ENCODE peak calls at places on chromosome 1, in four cellular contexts. Z is foreskin fibroblast, A is IMR-90, O is A549. X is an unnamed sample.

GRCh38 chr1:244836135-244836521 is 670 bp downstream of the COX20 start:
- DNase-seq in Z (peak), A (peak), O (peak), X (peak)

GRCh38 chr1:28308750-28309149 is 20.1 kb upstream of the MED18 start:
- DNase-seq in Z (no peak), A (no peak), O (no peak), X (no peak)

GRCh38 chr1:151056574-151056973 is 2.8 kb downstream of the CDC42SE1 start:
- DNase-seq in Z (no peak), A (no peak), O (no peak), X (no peak)

GRCh38 chr1:35763211-35763610 is 6.6 kb downstream of the CLSPN start:
- DNase-seq in Z (no peak), A (peak), O (no peak), X (no peak)

GRCh38 chr1:92736395-92736794 is 48.5 kb downstream of the EVI5 start:
- DNase-seq in Z (no peak), A (peak), O (no peak), X (no peak)

GRCh38 chr1:147292012-147292411 is 49.5 kb downstream of the CHD1L start:
- DNase-seq in Z (peak), A (peak), O (no peak), X (no peak)

GRCh38 chr1:61184035-61184713 is 101.8 kb downstream of the NFIA start:
- DNase-seq in Z (peak), A (peak), O (peak), X (no peak)

GRCh38 chr1:38013027-38013588 is 574 bp downstream of the UTP11 start:
- DNase-seq in Z (peak), A (peak), O (no peak), X (no peak)

GRCh38 chr1:53547321-53547720 is 88.1 kb downstream of the DMRTB1 start:
- DNase-seq in Z (no peak), A (no peak), O (no peak), X (no peak)

GRCh38 chr1:99645699-99646531 is at the start of gene PALMD:
- DNase-seq in Z (peak), A (peak), O (peak), X (no peak)

GRCh38 chr1:26541816-26542711 is 12.5 kb downstream of the RPS6KA1 start:
- DNase-seq in Z (peak), A (peak), O (peak), X (no peak)

GRCh38 chr1:192958871-192959270 is 100.3 kb downstream of the UCHL5 start:
- DNase-seq in Z (peak), A (peak), O (no peak), X (no peak)

GRCh38 chr1:24107462-24108225 is 4.3 kb downstream of the MYOM3 start:
- DNase-seq in Z (no peak), A (peak), O (peak), X (no peak)

GRCh38 chr1:173330149-173330951 is 123.2 kb upstream of the TNFSF4 start:
- DNase-seq in Z (peak), A (peak), O (peak), X (no peak)

GRCh38 chr1:160818207-160818935 is 22.4 kb downstream of the LY9 start:
- DNase-seq in Z (no peak), A (no peak), O (no peak), X (no peak)

GRCh38 chr1:179079113-179079761 is 2.6 kb upstream of the TOR3A start:
- DNase-seq in Z (peak), A (peak), O (peak), X (peak)

GRCh38 chr1:213541641-213542040 is 446.1 kb upstream of the PROX1 start:
- DNase-seq in Z (no peak), A (no peak), O (no peak), X (no peak)

GRCh38 chr1:62337535-62337784 is 18.2 kb upstream of the KANK4 start:
- DNase-seq in Z (no peak), A (no peak), O (no peak), X (no peak)

GRCh38 chr1:12370241-12370980 is 140.6 kb downstream of the VPS13D start:
- DNase-seq in Z (no peak), A (no peak), O (no peak), X (no peak)

GRCh38 chr1:12371053-12371452 is 141.2 kb downstream of the VPS13D start:
- DNase-seq in Z (no peak), A (no peak), O (no peak), X (no peak)

GRCh38 chr1:12368646-12369045 is 138.8 kb downstream of the VPS13D start:
- DNase-seq in Z (no peak), A (no peak), O (no peak), X (no peak)

GRCh38 chr1:12372180-12372579 is 142.3 kb downstream of the VPS13D start:
- DNase-seq in Z (no peak), A (no peak), O (no peak), X (no peak)

DNA sequence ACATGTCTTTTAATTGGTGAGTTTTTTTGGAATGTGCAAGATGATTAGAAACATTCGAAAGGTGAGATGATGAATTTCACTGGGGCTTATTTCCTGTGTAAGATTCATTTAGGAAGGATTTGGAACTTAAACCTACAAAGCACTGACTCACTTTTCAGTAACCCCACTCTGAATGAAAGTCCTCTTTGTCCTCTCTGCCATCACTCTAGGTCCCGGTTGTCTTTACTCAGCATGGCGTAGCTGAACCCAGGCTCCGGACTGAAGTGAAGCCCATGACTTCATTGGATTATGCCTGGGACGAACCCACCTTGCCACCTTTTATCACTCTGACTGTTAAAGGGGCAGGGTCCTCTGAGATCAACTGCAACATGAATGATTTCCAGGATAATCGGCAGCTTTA is 139.4 kb downstream of the VPS13D start:
- DNase-seq in Z (no peak), A (peak), O (no peak), X (no peak)
- H3K4me3 ChIP-seq in Z (no peak), A (no peak), O (no peak), X (no peak)

GRCh38 chr1:156293895-156294294 is 1.6 kb downstream of the GLMP start:
- DNase-seq in Z (no peak), A (no peak), O (no peak), X (no peak)

GRCh38 chr1:156295391-156295947 is at the start of gene GLMP:
- DNase-seq in Z (peak), A (peak), O (peak), X (no peak)

GRCh38 chr1:156293098-156293434 is 2.4 kb downstream of the GLMP start:
- DNase-seq in Z (no peak), A (no peak), O (no peak), X (no peak)

GRCh38 chr1:156289857-156290256 is 5.6 kb downstream of the GLMP start:
- DNase-seq in Z (no peak), A (no peak), O (no peak), X (no peak)

GRCh38 chr1:156291226-156292061 is 4.0 kb downstream of the GLMP start:
- DNase-seq in Z (peak), A (peak), O (peak), X (peak)
- H3K4me3 ChIP-seq in Z (peak), A (peak), O (no peak), X (peak)

DNA sequence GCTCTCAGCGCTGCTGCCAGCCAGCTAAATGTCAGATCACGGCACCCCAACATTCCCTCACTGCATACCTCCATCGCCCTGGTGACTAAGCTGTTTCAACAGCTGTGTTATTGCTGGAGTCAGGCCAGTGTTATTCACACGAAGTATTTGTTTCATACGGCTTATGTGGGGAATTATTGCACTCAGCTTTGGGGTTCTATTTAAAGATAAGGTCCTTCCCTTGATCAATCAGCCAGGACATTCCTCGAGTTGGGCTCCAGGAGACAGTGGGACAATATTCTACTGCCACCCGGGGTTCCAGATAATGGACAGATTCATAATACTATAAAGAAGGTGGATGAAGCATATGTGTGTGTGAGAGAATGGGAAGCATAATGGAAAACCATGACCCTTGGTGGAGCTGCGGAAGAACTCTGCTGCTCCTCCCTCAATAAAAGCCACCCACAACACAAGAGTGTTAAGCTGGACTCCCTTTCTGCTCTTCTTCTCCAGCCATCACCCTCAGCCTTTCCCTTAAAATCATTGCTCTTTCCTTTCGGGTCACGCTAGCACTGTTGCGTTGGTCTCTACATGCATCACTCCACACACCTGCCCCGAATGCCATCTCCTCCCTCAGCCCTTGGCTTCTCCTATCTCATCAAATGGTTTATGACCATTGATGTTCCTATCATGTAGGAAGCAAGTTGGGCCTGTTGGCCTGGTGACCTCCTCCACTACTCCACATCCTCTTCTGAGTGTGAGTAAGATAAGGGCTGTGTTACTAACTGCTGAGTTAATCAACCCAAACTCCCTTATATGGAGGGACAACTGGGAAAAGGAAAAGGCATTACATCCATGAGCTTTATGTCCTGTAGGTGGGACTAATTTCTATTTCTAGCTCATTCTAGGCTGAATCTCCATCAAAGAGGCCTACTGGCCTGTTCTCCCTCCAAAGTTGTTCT is 57.9 kb downstream of the WLS start:
- DNase-seq in Z (peak), A (peak), O (peak), X (peak)
- H3K4me3 ChIP-seq in Z (no peak), A (no peak), O (no peak), X (no peak)

GRCh38 chr1:156080598-156081173 is 1.6 kb downstream of the MEX3A start:
- DNase-seq in Z (no peak), A (no peak), O (no peak), X (no peak)
- H3K4me3 ChIP-seq in Z (peak), A (peak), O (peak), X (peak)

GRCh38 chr1:227541129-227541528 is 22.2 kb upstream of the ZNF678 start:
- DNase-seq in Z (no peak), A (no peak), O (no peak), X (no peak)
- H3K4me3 ChIP-seq in Z (no peak), A (no peak), O (no peak), X (peak)

GRCh38 chr1:18879791-18880309 is 20.4 kb upstream of the TAS1R2 start:
- DNase-seq in Z (no peak), A (no peak), O (no peak), X (no peak)

GRCh38 chr1:18881164-18881563 is 21.2 kb downstream of the ALDH4A1 start:
- DNase-seq in Z (no peak), A (no peak), O (no peak), X (no peak)

GRCh38 chr1:18879221-18879790 is 19.8 kb upstream of the TAS1R2 start:
- DNase-seq in Z (no peak), A (no peak), O (no peak), X (no peak)

GRCh38 chr1:18881642-18882431 is 20.5 kb downstream of the ALDH4A1 start:
- DNase-seq in Z (no peak), A (no peak), O (no peak), X (no peak)

GRCh38 chr1:18880585-18880984 is 21.1 kb upstream of the TAS1R2 start:
- DNase-seq in Z (no peak), A (no peak), O (no peak), X (no peak)
- H3K4me3 ChIP-seq in Z (no peak), A (no peak), O (no peak), X (no peak)

GRCh38 chr1:58944439-58944838 is 160.6 kb upstream of the JUN start:
- DNase-seq in Z (no peak), A (no peak), O (no peak), X (no peak)

GRCh38 chr1:58946390-58946789 is 162.5 kb upstream of the JUN start:
- DNase-seq in Z (no peak), A (no peak), O (no peak), X (no peak)

GRCh38 chr1:58950897-58951296 is 167.1 kb upstream of the JUN start:
- DNase-seq in Z (no peak), A (no peak), O (no peak), X (no peak)

GRCh38 chr1:58948671-58949070 is 164.8 kb upstream of the JUN start:
- DNase-seq in Z (no peak), A (no peak), O (no peak), X (no peak)

GRCh38 chr1:58949551-58950220 is 165.8 kb upstream of the JUN start:
- DNase-seq in Z (no peak), A (no peak), O (no peak), X (no peak)
- H3K4me3 ChIP-seq in Z (no peak), A (no peak), O (no peak), X (no peak)

GRCh38 chr1:114669562-114670082 is at the start of gene DENND2C:
- DNase-seq in Z (no peak), A (no peak), O (no peak), X (no peak)

GRCh38 chr1:114670083-114671010 is 498 bp upstream of the DENND2C start:
- DNase-seq in Z (peak), A (peak), O (peak), X (peak)

GRCh38 chr1:114671939-114672275 is 2.1 kb upstream of the DENND2C start:
- DNase-seq in Z (no peak), A (no peak), O (no peak), X (no peak)

GRCh38 chr1:114668784-114669561 is 876 bp downstream of the DENND2C start:
- DNase-seq in Z (peak), A (peak), O (no peak), X (no peak)

GRCh38 chr1:114671011-114671938 is 1.4 kb upstream of the DENND2C start:
- DNase-seq in Z (peak), A (peak), O (peak), X (no peak)
- H3K4me3 ChIP-seq in Z (no peak), A (no peak), O (peak), X (no peak)

X was measured in Panc1.